ENCODE peak calls at places on chromosomes 1 and 21, in eight cellular contexts. D is cardiac muscle cell, N is brain microvascular endothelial cell, K is spleen, M is heart right ventricle, U is sigmoid colon, T is astrocyte, J is PC-3. Q is an unnamed sample.

GRCh38 chr21:45979141-45979631 is 2.4 kb upstream of the COL6A1 start:
- DNase-seq in D (no peak), T (no peak), J (peak; percentile 79), U (peak; percentile 79), M (no peak), N (no peak), K (peak; percentile 72), Q (no peak)

GRCh38 chr21:30354308-30355005 is 6.1 kb upstream of the KRTAP23-1 start:
- DNase-seq in N (no peak), T (no peak), U (no peak), J (no peak), M (no peak), K (no peak), D (no peak), Q (no peak)

GRCh38 chr1:28359592-28360239 is 9.8 kb upstream of the PHACTR4 start:
- DNase-seq in D (peak; percentile 77), U (peak; percentile 75), N (peak; percentile 70), M (peak; percentile 54), T (peak; percentile 32), K (peak; percentile 86), J (peak; percentile 78), Q (peak; percentile 63)

GRCh38 chr21:45698493-45698947 is 55.0 kb downstream of the PCBP3 start:
- DNase-seq in D (no peak), N (peak; percentile 96), J (peak; percentile 95), T (peak; percentile 94), K (no peak), U (peak; percentile 87), M (peak; percentile 48), Q (peak; percentile 66)

GRCh38 chr1:156703336-156703735 is 2.0 kb downstream of the CRABP2 start:
- DNase-seq in J (no peak), K (no peak), U (no peak), N (no peak), D (no peak), T (no peak), M (no peak), Q (no peak)

GRCh38 chr1:170164103-170164763 is 18.5 kb downstream of the NTMT2 start:
- DNase-seq in U (no peak), D (no peak), T (no peak), J (no peak), N (no peak), M (no peak), K (no peak), Q (no peak)

GRCh38 chr1:81547261-81547911 is 253.3 kb upstream of the ADGRL2 start:
- DNase-seq in T (no peak), J (no peak), K (no peak), U (no peak), N (no peak), M (no peak), D (no peak), Q (no peak)

GRCh38 chr1:50570064-50570463 is 146.8 kb upstream of the DMRTA2 start:
- DNase-seq in U (no peak), M (no peak), J (peak; percentile 29), T (peak; percentile 64), N (peak; percentile 46), D (no peak), K (no peak), Q (no peak)

GRCh38 chr1:59214764-59215208 is 82.1 kb upstream of the FGGY start:
- DNase-seq in N (peak; percentile 35), K (no peak), T (peak; percentile 32), J (peak; percentile 36), M (no peak), U (no peak), D (no peak), Q (no peak)

GRCh38 chr1:66276229-66276628 is 257.7 kb upstream of the SGIP1 start:
- DNase-seq in M (no peak), N (no peak), U (no peak), J (no peak), D (no peak), K (no peak), T (no peak), Q (no peak)

GRCh38 chr1:44707959-44708831 is 22.8 kb downstream of the RNU5D-1 start:
- DNase-seq in N (peak; percentile 63), M (peak; percentile 42), U (no peak), K (peak; percentile 34), D (peak; percentile 47), T (peak; percentile 30), J (peak; percentile 57), Q (no peak)

GRCh38 chr1:154463512-154463990 is 38.5 kb upstream of the TDRD10 start:
- DNase-seq in J (peak; percentile 31), N (peak; percentile 10), K (peak; percentile 70), T (no peak), M (no peak), U (peak; percentile 60), D (no peak), Q (no peak)

GRCh38 chr21:34189506-34189905 is 116.1 kb downstream of the MRPS6 start:
- DNase-seq in J (no peak), N (no peak), T (no peak), U (no peak), D (no peak), M (no peak), K (no peak), Q (no peak)

GRCh38 chr1:115753830-115754229 is 14.7 kb downstream of the CASQ2 start:
- DNase-seq in N (no peak), J (no peak), U (no peak), M (peak; percentile 82), K (no peak), T (no peak), D (no peak), Q (no peak)

GRCh38 chr1:71157715-71158114 is 76.9 kb upstream of the ZRANB2 start:
- DNase-seq in U (no peak), J (no peak), M (no peak), D (no peak), K (no peak), T (no peak), N (no peak), Q (no peak)

GRCh38 chr1:79777481-79778219 is 771.1 kb upstream of the ADGRL4 start:
- DNase-seq in N (no peak), J (no peak), T (no peak), D (peak; percentile 3), K (no peak), U (no peak), M (no peak), Q (no peak)

GRCh38 chr1:39990428-39990827 is 35.5 kb downstream of the MFSD2A start:
- DNase-seq in T (no peak), D (no peak), N (no peak), K (no peak), M (no peak), U (no peak), J (peak; percentile 73), Q (no peak)

GRCh38 chr1:161114556-161114955 is 3.3 kb downstream of the PFDN2 start:
- DNase-seq in U (no peak), D (no peak), N (no peak), J (no peak), K (no peak), M (no peak), T (no peak), Q (no peak)

GRCh38 chr1:12436817-12437599 is 181.0 kb downstream of the DHRS3 start:
- DNase-seq in N (peak; percentile 62), M (no peak), J (peak; percentile 94), T (peak; percentile 88), D (no peak), K (no peak), U (no peak), Q (peak; percentile 86)

GRCh38 chr1:241532173-241532553 is at the start of gene KMO:
- DNase-seq in D (no peak), J (peak; percentile 57), T (peak; percentile 2), U (no peak), K (no peak), N (no peak), M (no peak), Q (no peak)

GRCh38 chr1:192544983-192545393 is 30.6 kb upstream of the RGS1 start:
- DNase-seq in D (no peak), K (no peak), J (peak; percentile 39), N (no peak), U (no peak), M (no peak), T (peak; percentile 93), Q (peak; percentile 30)

GRCh38 chr1:223075834-223076233 is 67.2 kb downstream of the TLR5 start:
- DNase-seq in D (no peak), T (no peak), K (no peak), U (no peak), J (no peak), M (no peak), N (no peak), Q (no peak)
- H3K27ac ChIP-seq in D (no peak overlapping the region), T (no peak overlapping the region), K (no peak overlapping the region), U (peak overlapping the region; percentile 72), J (no peak overlapping the region), M (peak overlapping the region; percentile 49), N (no peak overlapping the region), Q (no peak overlapping the region)

DNA sequence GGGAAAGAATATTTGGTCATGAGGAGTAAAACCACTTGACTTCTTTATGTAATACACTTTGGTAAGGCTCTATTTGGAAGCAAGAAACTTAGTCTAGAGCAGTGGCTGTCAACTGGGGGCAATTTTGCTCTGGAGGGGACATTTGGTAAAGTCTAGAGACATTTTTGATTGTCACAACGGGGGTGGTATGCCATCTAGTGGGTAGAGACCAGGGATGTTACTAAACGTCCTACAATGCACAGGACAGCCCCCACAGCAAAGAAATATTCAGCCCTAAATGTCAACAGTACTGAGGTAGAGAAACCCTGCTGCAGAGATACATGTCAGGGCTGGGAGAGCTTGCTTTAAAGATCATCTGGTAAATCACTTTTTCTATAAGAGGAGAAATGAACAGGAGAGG is 13.5 kb downstream of the FUCA1 start:
- DNase-seq in N (no peak), D (no peak), J (no peak), T (no peak), M (no peak), K (no peak), U (no peak), Q (no peak)
- TF ChIP-seq CTCF in N (peak; percentile 48), D (peak; percentile 19), J (peak; percentile 54), T (peak; percentile 16), M (peak; percentile 29), K (no peak), U (no peak), Q (no peak)

DNA sequence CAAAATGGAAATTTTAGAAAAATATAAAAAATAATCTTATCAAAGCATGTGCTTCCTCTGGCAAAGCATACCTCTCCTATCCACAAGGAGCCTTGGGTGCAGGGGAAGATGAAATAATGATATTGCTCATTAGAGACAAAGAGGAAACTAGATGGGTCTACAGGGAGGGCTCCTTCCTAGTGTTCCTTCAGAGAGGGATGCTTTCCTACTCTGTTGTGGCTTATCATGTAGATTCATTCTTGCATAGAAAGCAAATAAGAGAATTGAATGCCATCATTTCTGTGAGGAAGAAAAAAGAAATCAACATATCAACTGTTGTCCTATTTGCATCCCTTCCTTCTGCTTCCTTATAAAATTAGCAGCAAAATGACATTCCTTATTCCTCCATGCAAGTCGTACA is 543.8 kb upstream of the PLXNA2 start:
- DNase-seq in M (no peak), U (no peak), J (no peak), T (no peak), K (no peak), N (no peak), D (no peak), Q (no peak)
- H3K27ac ChIP-seq in M (no peak overlapping the region), U (no peak overlapping the region), J (no peak overlapping the region), T (no peak overlapping the region), K (no peak overlapping the region), N (no peak overlapping the region), D (no peak overlapping the region), Q (no peak overlapping the region)

DNA sequence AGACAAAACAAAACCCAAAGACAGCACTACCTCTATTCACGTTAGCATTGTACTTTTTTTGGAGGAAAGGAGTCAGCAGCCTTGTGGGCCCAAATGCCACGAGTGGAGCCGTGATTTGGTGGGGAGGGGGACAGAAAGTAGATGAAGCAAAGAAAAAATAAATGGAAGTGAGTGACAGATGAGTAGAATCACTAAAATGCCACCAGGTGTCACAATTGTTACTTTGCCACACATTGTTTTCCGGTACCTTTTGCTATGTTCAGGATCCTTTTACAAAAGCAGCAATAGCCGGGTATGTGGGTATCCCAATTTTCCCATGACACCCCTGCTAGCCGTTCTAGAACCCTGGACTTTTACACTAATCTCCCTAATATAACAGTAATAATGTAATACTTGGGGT is 85.0 kb upstream of the AK4 start:
- DNase-seq in J (peak; percentile 41), U (no peak), N (no peak), T (no peak), M (no peak), D (no peak), K (no peak), Q (no peak)
- TF ChIP-seq CTCF in J (peak; percentile 60), U (no peak), N (no peak), T (no peak), M (peak; percentile 9), D (no peak), K (no peak), Q (peak; percentile 31)

Q was measured in RWPE1.